ENCODE peak calls at places on chromosomes 7 and 10, in eight cellular contexts. M is transverse colon; Q is fibroblast of lung; A is GM23248; W is CD8-positive, alpha-beta T cell; T is endodermal cell; J is body of pancreas; H is pancreas. B is an unnamed sample.

GRCh38 chr10:15426558-15426957 is 55.5 kb upstream of the FAM171A1 start:
- DNase-seq in M (no peak), A (no peak), W (no peak), Q (no peak), H (no peak), T (no peak), J (no peak), B (no peak)

GRCh38 chr7:101156277-101156676 is 2.0 kb downstream of the AP1S1 start:
- DNase-seq in M (no peak), H (no peak), T (peak; percentile 73), A (no peak), Q (no peak), J (no peak), W (no peak), B (no peak)

GRCh38 chr7:101913876-101914275 is 96.5 kb downstream of the CUX1 start:
- DNase-seq in T (no peak), W (no peak), Q (peak; percentile 47), H (no peak), A (no peak), J (no peak), M (no peak), B (no peak)

GRCh38 chr7:155835446-155836215 is 23.4 kb upstream of the SHH start:
- DNase-seq in A (no peak), T (no peak), W (no peak), M (no peak), H (no peak), J (no peak), Q (no peak), B (no peak)

GRCh38 chr10:131891196-131891928 is 9.4 kb upstream of the PPP2R2D start:
- DNase-seq in M (no peak), H (no peak), A (peak; percentile 47), Q (no peak), W (no peak), T (peak; percentile 92), J (peak; percentile 45), B (no peak)

GRCh38 chr10:124999433-125000365 is 57.8 kb downstream of the ZRANB1 start:
- DNase-seq in W (no peak), T (peak; percentile 42), A (peak; percentile 96), M (peak; percentile 17), J (peak; percentile 46), H (peak; percentile 46), Q (peak; percentile 92), B (no peak)

GRCh38 chr10:93458821-93459257 is 23.3 kb downstream of the MYOF start:
- DNase-seq in A (peak; percentile 100), T (peak; percentile 90), J (peak; percentile 55), W (no peak), Q (peak; percentile 100), M (peak; percentile 63), H (peak; percentile 59), B (no peak)

GRCh38 chr7:150515752-150516151 is 1.1 kb downstream of the GIMAP7 start:
- DNase-seq in H (no peak), Q (no peak), W (no peak), M (no peak), J (no peak), A (no peak), T (no peak), B (no peak)

GRCh38 chr7:159107052-159107892 is 37.4 kb downstream of the VIPR2 start:
- DNase-seq in A (no peak), T (no peak), H (no peak), M (no peak), W (no peak), Q (no peak), J (no peak), B (no peak)

GRCh38 chr10:80413152-80413996 is 5.0 kb downstream of the PRXL2A start:
- DNase-seq in T (no peak), M (no peak), J (no peak), W (no peak), A (no peak), Q (peak; percentile 60), H (no peak), B (no peak)
- H3K4me1 ChIP-seq in T (peaks cover 35% of the 10 kb centered on the region), M (peaks cover 81% of the 10 kb centered on the region), J (peaks cover 52% of the 10 kb centered on the region), W (peaks cover 4% of the 10 kb centered on the region), A (no peaks in the 10 kb centered on the region), Q (no peaks in the 10 kb centered on the region), H (peaks cover 14% of the 10 kb centered on the region), B (peaks cover 7% of the 10 kb centered on the region)

GRCh38 chr10:119543814-119544642 is 1.5 kb upstream of the RGS10 start:
- DNase-seq in M (no peak), Q (peak; percentile 21), W (no peak), A (peak; percentile 67), H (no peak), J (no peak), T (peak; percentile 76), B (no peak)
- H3K4me3 ChIP-seq in M (peak overlapping the region; percentile 57), Q (peak overlapping the region; percentile 38), W (no peak overlapping the region), A (peak overlapping the region; percentile 84), H (no peak overlapping the region), J (no peak overlapping the region), T (peak overlapping the region; percentile 76), B (no peak overlapping the region)

GRCh38 chr7:38506756-38507155 is 124.4 kb downstream of the AMPH start:
- DNase-seq in J (peak; percentile 5), Q (peak; percentile 37), A (peak; percentile 86), M (no peak), H (no peak), T (no peak), W (no peak), B (no peak)
- H3K4me1 ChIP-seq in J (no peaks in the 10 kb centered on the region), Q (no peaks in the 10 kb centered on the region), A (peaks cover 26% of the 10 kb centered on the region), M (no peaks in the 10 kb centered on the region), H (no peaks in the 10 kb centered on the region), T (no peaks in the 10 kb centered on the region), W (no peaks in the 10 kb centered on the region), B (no peaks in the 10 kb centered on the region)

DNA sequence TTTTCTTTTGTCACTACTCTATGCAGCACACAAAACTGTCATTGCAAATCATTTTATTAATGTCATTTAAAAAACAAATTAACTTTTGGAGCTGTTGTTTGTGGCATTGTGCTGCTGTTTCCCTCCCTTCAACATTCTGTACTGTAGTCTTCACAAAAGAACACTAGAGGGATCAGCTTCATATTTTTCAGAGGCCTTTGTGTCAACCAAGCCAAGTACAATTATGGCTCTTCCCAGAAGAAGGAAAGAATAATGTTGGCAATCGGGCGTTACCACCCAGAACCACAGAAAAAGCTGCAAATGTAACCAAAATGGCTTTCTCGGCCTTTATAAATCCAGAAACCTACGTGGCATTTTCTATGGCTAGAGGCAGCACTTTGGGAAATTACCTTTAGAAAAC is 98.9 kb upstream of the COL1A2 start:
- DNase-seq in W (no peak), H (no peak), Q (peak; percentile 81), A (peak; percentile 94), M (no peak), J (no peak), T (no peak), B (no peak)
- H3K4me3 ChIP-seq in W (no peak overlapping the region), H (no peak overlapping the region), Q (peak overlapping the region; percentile 36), A (peak overlapping the region; percentile 74), M (no peak overlapping the region), J (no peak overlapping the region), T (no peak overlapping the region), B (no peak overlapping the region)

GRCh38 chr7:30473393-30473775 is 5.2 kb downstream of the NOD1 start:
- DNase-seq in M (no peak), T (peak; percentile 43), Q (no peak), A (no peak), H (no peak), J (no peak), W (no peak), B (no peak)
- H3K4me1 ChIP-seq in M (peaks cover 54% of the 10 kb centered on the region), T (peaks cover 8% of the 10 kb centered on the region), Q (peaks cover 51% of the 10 kb centered on the region), A (peaks cover 87% of the 10 kb centered on the region), H (peaks cover 5% of the 10 kb centered on the region), J (peaks cover 59% of the 10 kb centered on the region), W (peaks cover 29% of the 10 kb centered on the region), B (peaks cover 15% of the 10 kb centered on the region)

B was measured in effector memory CD4-positive, alpha-beta T cell.